ENCODE peak calls at places on chromosome 1, in six cellular contexts. K, D, O, U, V and R are unnamed samples.

GRCh38 chr1:239725371-239725770 is 339.0 kb downstream of the CHRM3 start:
- DNase-seq in U (no peak), K (no peak), V (no peak), D (no peak), O (no peak), R (no peak)

GRCh38 chr1:30095451-30096025 is 627.8 kb downstream of the MATN1 start:
- DNase-seq in O (no peak), U (no peak), V (no peak), D (no peak), K (no peak), R (no peak)

GRCh38 chr1:152697701-152698600 is at the start of gene LCE2A:
- DNase-seq in O (no peak), D (no peak), V (no peak), U (no peak), K (no peak), R (no peak)

GRCh38 chr1:117312453-117313138 is 54.7 kb upstream of the MAN1A2 start:
- DNase-seq in U (peak; percentile 7), O (peak; percentile 83), K (peak; percentile 8), V (peak; percentile 42), D (peak; percentile 53), R (peak; percentile 18)

GRCh38 chr1:184223216-184223615 is 163.6 kb upstream of the C1orf21 start:
- DNase-seq in U (no peak), V (no peak), K (no peak), D (no peak), O (no peak), R (no peak)

GRCh38 chr1:41537788-41538351 is 53.4 kb upstream of the EDN2 start:
- DNase-seq in K (peak; percentile 87), D (peak; percentile 69), U (no peak), O (peak; percentile 88), V (no peak), R (no peak)

GRCh38 chr1:93820554-93821411 is 58.2 kb downstream of the DNTTIP2 start:
- DNase-seq in U (no peak), O (no peak), D (no peak), K (no peak), V (no peak), R (no peak)

GRCh38 chr1:38053416-38054091 is 7.0 kb upstream of the POU3F1 start:
- DNase-seq in U (no peak), O (no peak), K (no peak), D (no peak), V (no peak), R (no peak)

GRCh38 chr1:246907472-246907871 is 24.3 kb downstream of the AHCTF1 start:
- DNase-seq in K (no peak), V (peak; percentile 51), D (peak; percentile 65), U (peak; percentile 59), O (peak; percentile 72), R (no peak)

GRCh38 chr1:55916480-55916879 is 662.9 kb downstream of the PLPP3 start:
- DNase-seq in D (no peak), O (peak; percentile 74), U (no peak), K (no peak), V (no peak), R (no peak)

GRCh38 chr1:199867601-199868000 is 159.9 kb upstream of the NR5A2 start:
- DNase-seq in V (no peak), K (no peak), D (no peak), U (no peak), O (peak; percentile 23), R (no peak)

GRCh38 chr1:37028981-37029617 is 5.2 kb downstream of the GRIK3 start:
- DNase-seq in V (peak; percentile 95), K (no peak), D (peak; percentile 65), U (no peak), O (no peak), R (peak; percentile 23)

GRCh38 chr1:224617410-224618361 is 1.6 kb downstream of the CNIH3 start:
- DNase-seq in K (no peak), V (no peak), O (no peak), D (no peak), U (no peak), R (no peak)

GRCh38 chr1:24913274-24913604 is 16.8 kb downstream of the RUNX3 start:
- DNase-seq in K (no peak), V (no peak), O (no peak), D (no peak), U (no peak), R (no peak)

GRCh38 chr1:31362032-31362431 is 10.8 kb downstream of the FABP3 start:
- DNase-seq in V (no peak), K (no peak), O (no peak), U (no peak), D (no peak), R (no peak)

GRCh38 chr1:31354266-31354665 is 18.6 kb downstream of the FABP3 start:
- DNase-seq in O (peak; percentile 44), D (no peak), K (no peak), U (no peak), V (no peak), R (no peak)

GRCh38 chr1:31361607-31362006 is 11.3 kb downstream of the FABP3 start:
- DNase-seq in O (no peak), K (no peak), V (no peak), D (no peak), U (no peak), R (no peak)

GRCh38 chr1:31356427-31356826 is 16.4 kb downstream of the FABP3 start:
- DNase-seq in U (no peak), O (no peak), D (no peak), K (no peak), V (no peak), R (no peak)
- H3K36me3 ChIP-seq in U (no peaks in the 10 kb centered on the region), O (peaks cover 8% of the 10 kb centered on the region), D (no peaks in the 10 kb centered on the region), K (peaks cover 43% of the 10 kb centered on the region), V (peaks cover 52% of the 10 kb centered on the region), R (peaks cover 2% of the 10 kb centered on the region)

GRCh38 chr1:202908998-202909397 is 18.0 kb downstream of the KLHL12 start:
- DNase-seq in K (no peak), D (no peak), V (no peak), U (no peak), O (no peak), R (no peak)
- H3K36me3 ChIP-seq in K (peaks cover 44% of the 10 kb centered on the region), D (no peaks in the 10 kb centered on the region), V (peaks cover 90% of the 10 kb centered on the region), U (peaks cover 5% of the 10 kb centered on the region), O (peaks cover 36% of the 10 kb centered on the region), R (peaks cover 4% of the 10 kb centered on the region)

GRCh38 chr1:204975021-204975420 is 68.0 kb upstream of the CNTN2 start:
- DNase-seq in D (no peak), V (no peak), O (no peak), K (no peak), U (no peak), R (no peak)
- H3K36me3 ChIP-seq in D (no peaks in the 10 kb centered on the region), V (no peaks in the 10 kb centered on the region), O (no peaks in the 10 kb centered on the region), K (peaks cover 11% of the 10 kb centered on the region), U (no peaks in the 10 kb centered on the region), R (no peaks in the 10 kb centered on the region)

DNA sequence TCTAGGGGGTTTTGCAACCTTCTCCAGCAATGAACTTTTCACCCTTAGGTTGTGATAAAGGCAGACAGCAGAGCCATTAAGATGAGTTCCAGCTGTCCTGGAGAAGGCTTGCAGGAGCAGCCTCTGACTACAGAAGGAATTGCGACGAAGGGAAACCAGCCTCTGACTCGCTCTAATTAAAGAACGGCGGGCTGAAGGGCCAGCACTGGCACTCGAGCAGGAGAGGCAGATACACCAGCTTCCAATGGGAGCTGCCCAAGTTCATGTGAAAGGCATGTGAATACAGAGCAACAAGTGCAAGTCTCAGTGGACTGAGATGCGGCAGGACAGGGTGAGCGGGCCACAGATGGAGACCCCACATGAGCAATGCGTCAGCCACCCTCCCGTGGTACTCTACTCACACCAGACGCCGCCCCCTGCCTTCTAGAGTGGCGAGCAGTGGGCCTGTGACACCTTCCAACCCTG is 15.7 kb downstream of the RCC2 start:
- DNase-seq in U (no peak), V (no peak), K (no peak), D (no peak), O (peak; percentile 73), R (no peak)
- H3K36me3 ChIP-seq in U (peaks cover 28% of the 10 kb centered on the region), V (peaks cover 100% of the 10 kb centered on the region), K (peaks cover 77% of the 10 kb centered on the region), D (no peaks in the 10 kb centered on the region), O (peaks cover 66% of the 10 kb centered on the region), R (peaks cover 56% of the 10 kb centered on the region)

GRCh38 chr1:202565890-202566289 is 144.4 kb downstream of the SYT2 start:
- DNase-seq in V (peak; percentile 56), O (no peak), K (no peak), D (no peak), U (peak; percentile 90), R (peak; percentile 34)
- H3K36me3 ChIP-seq in V (no peaks in the 10 kb centered on the region), O (peaks cover 5% of the 10 kb centered on the region), K (peaks cover 7% of the 10 kb centered on the region), D (no peaks in the 10 kb centered on the region), U (no peaks in the 10 kb centered on the region), R (no peaks in the 10 kb centered on the region)

GRCh38 chr1:46044116-46044515 is 88.3 kb downstream of the PIK3R3 start:
- DNase-seq in D (no peak), O (no peak), V (no peak), K (no peak), U (no peak), R (no peak)
- H3K36me3 ChIP-seq in D (no peaks in the 10 kb centered on the region), O (peaks cover 2% of the 10 kb centered on the region), V (peaks cover 36% of the 10 kb centered on the region), K (no peaks in the 10 kb centered on the region), U (no peaks in the 10 kb centered on the region), R (peaks cover 5% of the 10 kb centered on the region)